ENCODE peak calls at places on chromosomes 6 and 20, in five cellular contexts. U is IMR-90, D is mesendoderm, T is H9, R is neuronal stem cell. N is an unnamed sample.

GRCh38 chr6:50821431-50822077 is 2.9 kb downstream of the TFAP2B start:
- DNase-seq in U (no peak), D (no peak), T (no peak), R (no peak), N (no peak)

GRCh38 chr20:39264506-39265172 is 302.5 kb downstream of the DHX35 start:
- DNase-seq in U (peak; percentile 71), D (peak; percentile 89), T (peak; percentile 79), R (peak; percentile 70), N (peak; percentile 65)

GRCh38 chr6:33702345-33702977 is 9.0 kb downstream of the UQCC2 start:
- DNase-seq in U (peak; percentile 61), D (peak; percentile 78), T (peak; percentile 54), R (no peak), N (peak; percentile 81)

GRCh38 chr6:109925060-109925459 is 53.1 kb upstream of the GPR6 start:
- DNase-seq in U (no peak), D (no peak), T (no peak), R (no peak), N (peak; percentile 7)

GRCh38 chr20:1299522-1299921 is 29.4 kb downstream of the SDCBP2 start:
- DNase-seq in U (no peak), D (peak; percentile 49), T (peak; percentile 66), R (no peak), N (no peak)

GRCh38 chr6:11251553-11252358 is 19.3 kb upstream of the NEDD9 start:
- DNase-seq in U (peak; percentile 64), D (no peak), T (no peak), R (no peak), N (peak; percentile 68)

GRCh38 chr6:160161647-160161986 is 40.0 kb downstream of the SLC22A1 start:
- DNase-seq in U (no peak), D (peak; percentile 46), T (peak; percentile 41), R (no peak), N (no peak)

GRCh38 chr6:44012078-44012493 is 115.2 kb downstream of the MRPL14 start:
- DNase-seq in U (peak; percentile 99), D (no peak), T (no peak), R (no peak), N (peak; percentile 99)

GRCh38 chr6:39956951-39957350 is 22.7 kb upstream of the MOCS1 start:
- DNase-seq in U (peak; percentile 20), D (no peak), T (no peak), R (no peak), N (no peak)

GRCh38 chr20:24870876-24871275 is 78.2 kb upstream of the CST7 start:
- DNase-seq in U (no peak), D (no peak), T (no peak), R (no peak), N (no peak)

GRCh38 chr20:33411136-33411690 is 9.9 kb upstream of the CDK5RAP1 start:
- DNase-seq in U (no peak), D (no peak), T (no peak), R (no peak), N (no peak)

GRCh38 chr6:154154389-154154967 is 115.4 kb downstream of the OPRM1 start:
- DNase-seq in U (peak; percentile 80), D (peak; percentile 54), T (no peak), R (peak; percentile 61), N (peak; percentile 69)

GRCh38 chr6:128993161-128993560 is 110.2 kb downstream of the LAMA2 start:
- DNase-seq in U (no peak), D (no peak), T (no peak), R (no peak), N (no peak)

DNA sequence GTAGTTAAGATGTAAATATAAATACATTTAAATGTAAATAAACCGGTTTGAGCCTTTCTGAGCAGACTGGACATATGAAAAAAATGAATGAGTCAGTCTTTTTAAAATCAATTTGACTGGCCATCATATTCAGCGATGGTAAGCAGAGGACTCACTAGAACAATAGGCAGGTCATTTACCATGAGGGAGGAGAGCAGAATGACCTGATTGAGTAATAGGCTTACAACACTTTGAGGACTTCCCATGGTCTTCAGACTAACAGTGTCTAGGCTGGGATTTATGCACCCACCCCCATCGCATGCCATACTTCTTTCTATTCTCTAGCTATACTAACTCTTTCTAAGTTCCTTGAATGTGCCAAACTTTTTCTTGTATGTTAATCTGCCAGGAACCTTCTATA is 241.9 kb upstream of the RAB32 start:
- DNase-seq in U (no peak), D (no peak), T (no peak), R (no peak), N (no peak)
- H2AK5ac ChIP-seq in U (no peak overlapping the region), D (no peak overlapping the region), T (no peak overlapping the region), R (no peak overlapping the region), N (no peak overlapping the region)

GRCh38 chr20:46001498-46001897 is 7.2 kb upstream of the MMP9 start:
- DNase-seq in U (no peak), D (no peak), T (no peak), R (no peak), N (no peak)
- H3K4me1 ChIP-seq in U (no peaks in the 10 kb centered on the region), D (peaks cover 15% of the 10 kb centered on the region), T (peaks cover 7% of the 10 kb centered on the region), R (peaks cover 7% of the 10 kb centered on the region), N (no peaks in the 10 kb centered on the region)

DNA sequence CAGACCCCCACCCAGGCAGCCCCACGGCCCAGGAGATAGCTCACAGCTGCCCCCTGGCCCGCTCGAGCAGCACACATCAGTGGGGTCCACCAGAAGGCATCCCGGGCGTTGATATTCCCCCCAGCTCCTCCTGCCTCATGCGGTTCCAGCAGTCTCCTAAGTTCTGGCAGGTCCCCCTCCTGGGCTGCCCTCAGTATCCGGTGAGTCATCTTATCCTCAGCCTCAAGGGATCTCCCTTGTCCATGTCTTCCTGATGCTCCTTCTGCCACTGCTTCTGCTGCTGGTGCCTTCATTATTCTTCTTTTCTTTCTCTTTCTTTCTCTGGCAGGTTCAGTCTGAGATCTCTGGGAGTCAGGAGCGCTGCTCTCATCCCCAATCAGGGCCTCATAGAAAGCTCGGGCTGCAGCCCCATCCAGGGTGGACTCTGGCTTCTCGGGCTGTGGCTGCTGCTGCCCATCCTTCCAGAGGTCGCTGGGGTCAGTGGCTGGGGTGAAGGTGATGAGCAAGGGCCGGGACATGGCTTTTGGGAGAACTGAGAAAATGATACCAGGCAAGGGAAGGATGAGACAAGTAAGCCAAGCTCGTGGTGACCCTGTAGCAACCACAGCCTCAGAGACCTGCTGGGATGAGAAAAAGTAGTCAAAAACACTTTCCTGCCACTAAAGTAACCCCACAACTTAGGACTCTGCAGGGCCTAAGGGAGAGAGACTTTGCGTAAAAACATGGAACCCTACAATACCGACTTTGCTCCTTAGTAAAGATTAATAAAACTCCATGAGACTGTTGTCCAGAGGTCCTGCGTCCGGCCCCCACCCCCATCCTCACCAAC is 622 bp downstream of the GPANK1 start:
- DNase-seq in U (peak; percentile 89), D (peak; percentile 73), T (no peak), R (no peak), N (peak; percentile 89)
- H2AK5ac ChIP-seq in U (peak overlapping the region; percentile 84), D (peak overlapping the region; percentile 76), T (no peak overlapping the region), R (peak overlapping the region; percentile 20), N (peak overlapping the region; percentile 82)

GRCh38 chr6:27811383-27811782 is 100.8 kb downstream of the OR2B2 start:
- DNase-seq in U (no peak), D (peak; percentile 23), T (no peak), R (no peak), N (no peak)
- H3K4me1 ChIP-seq in U (peaks cover 4% of the 10 kb centered on the region), D (no peaks in the 10 kb centered on the region), T (no peaks in the 10 kb centered on the region), R (peaks cover 7% of the 10 kb centered on the region), N (peaks cover 7% of the 10 kb centered on the region)

GRCh38 chr6:31579119-31579505 is 3.1 kb downstream of the LTB start:
- DNase-seq in U (no peak), D (no peak), T (no peak), R (no peak), N (no peak)
- H2AK5ac ChIP-seq in U (no peak overlapping the region), D (no peak overlapping the region), T (no peak overlapping the region), R (no peak overlapping the region), N (no peak overlapping the region)

DNA sequence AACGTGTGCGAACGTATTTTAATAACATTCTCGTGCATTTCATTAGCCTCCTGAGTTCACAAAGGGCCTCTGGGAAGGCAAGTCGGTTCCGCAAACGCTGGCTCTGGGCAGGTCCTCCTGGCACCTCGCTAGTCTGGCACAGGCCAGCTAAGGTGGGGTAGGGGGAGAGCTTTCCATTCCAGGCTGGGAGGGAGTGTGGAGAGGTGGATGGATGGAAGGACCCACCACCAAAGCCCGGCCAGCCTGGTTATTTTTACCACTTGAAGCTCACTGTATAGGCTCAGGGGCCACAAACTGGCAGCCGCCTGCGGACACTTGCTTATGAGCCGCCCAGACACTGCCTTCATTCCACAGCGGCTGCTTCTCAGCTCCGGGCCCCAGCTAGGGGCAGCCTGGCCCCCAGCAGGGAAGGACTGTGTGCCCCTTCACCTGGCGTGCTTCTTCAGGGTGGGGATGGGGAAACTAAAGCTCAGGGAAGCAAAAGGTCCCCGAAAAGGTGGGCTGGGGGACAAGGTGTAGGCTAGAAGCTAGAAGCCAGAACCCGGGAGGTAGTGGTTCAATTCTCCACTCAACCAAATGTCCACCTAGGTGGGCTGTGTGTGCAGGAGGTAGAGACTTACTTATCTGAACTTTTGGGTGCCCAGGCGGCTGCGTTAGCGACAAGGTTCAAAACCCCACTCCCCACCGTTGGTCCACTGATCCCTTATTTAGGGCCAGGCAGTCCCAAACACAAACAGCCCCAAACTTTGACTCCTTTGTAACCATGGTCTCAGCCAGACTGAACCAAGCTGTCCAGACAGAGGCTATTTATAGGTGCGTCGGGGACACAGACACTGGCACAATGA is 1.7 kb downstream of the PMEPA1 start:
- DNase-seq in U (no peak), D (no peak), T (no peak), R (no peak), N (no peak)
- H3K4me1 ChIP-seq in U (peaks cover 5% of the 10 kb centered on the region), D (peaks cover 39% of the 10 kb centered on the region), T (peaks cover 3% of the 10 kb centered on the region), R (peaks cover 28% of the 10 kb centered on the region), N (peaks cover 40% of the 10 kb centered on the region)

GRCh38 chr6:20835315-20836010 is 301.2 kb downstream of the CDKAL1 start:
- DNase-seq in U (no peak), D (no peak), T (no peak), R (no peak), N (no peak)
- H2AK5ac ChIP-seq in U (no peak overlapping the region), D (no peak overlapping the region), T (no peak overlapping the region), R (no peak overlapping the region), N (no peak overlapping the region)

GRCh38 chr6:35043381-35043780 is 97.8 kb downstream of the TCP11 start:
- DNase-seq in U (no peak), D (no peak), T (no peak), R (no peak), N (no peak)

GRCh38 chr6:35046098-35046497 is 95.0 kb downstream of the TCP11 start:
- DNase-seq in U (no peak), D (no peak), T (no peak), R (peak; percentile 57), N (no peak)

GRCh38 chr6:35044145-35044745 is 96.9 kb downstream of the TCP11 start:
- DNase-seq in U (no peak), D (no peak), T (peak; percentile 61), R (no peak), N (no peak)

GRCh38 chr6:35046862-35047261 is 94.3 kb downstream of the TCP11 start:
- DNase-seq in U (no peak), D (no peak), T (no peak), R (no peak), N (no peak)

DNA sequence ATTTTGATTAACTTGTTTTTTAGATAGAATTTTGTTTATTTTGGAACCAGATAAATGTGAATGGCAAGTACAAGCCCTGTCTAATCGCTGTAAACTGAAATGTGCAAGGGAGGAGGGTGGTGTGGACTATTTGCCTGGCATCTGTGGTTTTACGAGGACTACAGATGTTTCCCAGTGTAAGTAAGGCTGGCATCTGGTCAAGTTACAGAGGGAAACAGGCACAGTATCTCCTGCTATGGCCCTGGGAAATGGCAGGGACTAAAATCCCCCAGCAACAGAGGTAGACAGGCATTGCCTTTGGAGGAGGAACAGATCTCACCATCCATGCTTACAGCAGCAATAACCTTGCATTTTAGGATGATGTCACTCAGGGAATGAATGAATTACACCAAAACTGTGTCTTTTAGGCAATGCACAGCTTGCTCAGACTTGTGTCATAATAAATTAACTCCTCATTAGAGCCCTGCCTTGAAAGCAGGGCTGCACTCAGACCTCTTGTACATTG is 96.3 kb downstream of the TCP11 start:
- DNase-seq in U (no peak), D (no peak), T (no peak), R (no peak), N (peak; percentile 34)
- H3K4me1 ChIP-seq in U (peaks cover 35% of the 10 kb centered on the region), D (peaks cover 27% of the 10 kb centered on the region), T (peaks cover 28% of the 10 kb centered on the region), R (peaks cover 71% of the 10 kb centered on the region), N (peaks cover 34% of the 10 kb centered on the region)

GRCh38 chr20:11783102-11783861 is 134.4 kb upstream of the BTBD3 start:
- DNase-seq in U (no peak), D (no peak), T (no peak), R (no peak), N (no peak)
- H2AK5ac ChIP-seq in U (no peak overlapping the region), D (no peak overlapping the region), T (no peak overlapping the region), R (no peak overlapping the region), N (no peak overlapping the region)

N was measured in mesenchymal stem cell.